ENCODE peak calls at places on chromosomes 16 and 17, in seven cellular contexts. S is RWPE2, G is astrocyte of the spinal cord, Q is tibial artery, W is neural progenitor cell, Z is cardiac fibroblast, J is ascending aorta. I is an unnamed sample.

GRCh38 chr16:28930652-28931051 is 1.1 kb upstream of the CD19 start:
- DNase-seq in W (peak; percentile 88), Z (no peak), J (no peak), Q (no peak), S (no peak), G (no peak), I (no peak)

GRCh38 chr17:11742891-11743290 is 144.6 kb downstream of the DNAH9 start:
- DNase-seq in G (no peak), W (peak; percentile 61), S (no peak), Q (no peak), Z (no peak), J (no peak), I (no peak)

GRCh38 chr16:50276801-50277560 is 10.6 kb downstream of the ADCY7 start:
- DNase-seq in W (no peak), Q (no peak), Z (no peak), J (no peak), S (no peak), G (no peak), I (no peak)

GRCh38 chr17:75340636-75341035 is 51.4 kb upstream of the SLC25A19 start:
- DNase-seq in Q (no peak), G (no peak), W (no peak), J (no peak), S (no peak), Z (no peak), I (no peak)

GRCh38 chr16:74607967-74608356 is 1.0 kb upstream of the GLG1 start:
- DNase-seq in S (no peak), G (peak; percentile 31), Z (no peak), J (no peak), Q (peak; percentile 60), W (peak; percentile 63), I (no peak)

GRCh38 chr17:36773039-36773438 is 164.2 kb upstream of the LHX1 start:
- DNase-seq in J (no peak), Z (no peak), W (no peak), S (no peak), Q (no peak), G (no peak), I (no peak)

GRCh38 chr17:71302721-71303549 is 817.9 kb upstream of the SOX9 start:
- DNase-seq in G (no peak), S (no peak), W (no peak), Q (no peak), Z (no peak), J (no peak), I (no peak)

GRCh38 chr16:53502331-53503269 is at the start of gene AKTIP:
- DNase-seq in S (no peak), Z (peak; percentile 46), G (peak; percentile 37), J (peak; percentile 72), Q (no peak), W (peak; percentile 44), I (peak; percentile 33)

GRCh38 chr16:59758848-59759247 is 1024.7 kb upstream of the GOT2 start:
- DNase-seq in W (no peak), J (no peak), S (no peak), G (no peak), Z (no peak), Q (no peak), I (no peak)

GRCh38 chr17:77253611-77254051 is 112.9 kb downstream of the SEC14L1 start:
- DNase-seq in S (no peak), Z (peak; percentile 39), J (no peak), W (no peak), Q (no peak), G (no peak), I (peak; percentile 24)

GRCh38 chr16:57519796-57520360 is 16.5 kb downstream of the CCDC102A start:
- DNase-seq in Z (peak; percentile 77), S (no peak), W (peak; percentile 86), G (peak; percentile 60), Q (peak; percentile 85), J (peak; percentile 86), I (peak; percentile 75)

GRCh38 chr17:76378548-76379274 is 5.7 kb upstream of the SPHK1 start:
- DNase-seq in W (no peak), Z (no peak), G (no peak), Q (no peak), J (no peak), S (peak; percentile 20), I (no peak)

GRCh38 chr17:8744086-8744781 is 402 bp downstream of the CCDC42 start:
- DNase-seq in S (no peak), J (peak; percentile 69), Z (no peak), G (no peak), W (no peak), Q (no peak), I (no peak)

GRCh38 chr17:323721-324139 is 28.9 kb downstream of the RPH3AL start:
- DNase-seq in S (no peak), G (no peak), W (no peak), J (no peak), Z (no peak), Q (peak; percentile 60), I (no peak)

GRCh38 chr17:64679710-64680216 is 17.7 kb upstream of the SMURF2 start:
- DNase-seq in S (peak; percentile 83), Q (no peak), Z (peak; percentile 81), G (peak; percentile 94), J (peak; percentile 65), W (no peak), I (peak; percentile 94)

GRCh38 chr17:2282297-2282873 is 21.2 kb downstream of the SMG6 start:
- DNase-seq in Q (no peak), S (no peak), J (peak; percentile 67), W (peak; percentile 63), G (peak; percentile 88), Z (peak; percentile 87), I (peak; percentile 88)

GRCh38 chr16:80619824-80620223 is 79.0 kb downstream of the DYNLRB2 start:
- DNase-seq in Z (no peak), Q (no peak), J (no peak), G (no peak), S (no peak), W (no peak), I (no peak)

GRCh38 chr17:3917391-3917931 is 1.2 kb upstream of the P2RX1 start:
- DNase-seq in Z (peak; percentile 80), J (no peak), Q (no peak), W (no peak), S (no peak), G (no peak), I (peak; percentile 57)

GRCh38 chr17:40671282-40671681 is 6.3 kb upstream of the KRT222 start:
- DNase-seq in G (no peak), Z (no peak), J (no peak), Q (no peak), S (no peak), W (no peak), I (no peak)

GRCh38 chr17:57477483-57478357 is 221.4 kb downstream of the MSI2 start:
- DNase-seq in J (no peak), Z (no peak), S (no peak), W (no peak), G (no peak), Q (no peak), I (no peak)

GRCh38 chr17:17179371-17179827 is 26.7 kb downstream of the PLD6 start:
- DNase-seq in S (no peak), Z (no peak), G (no peak), J (no peak), W (no peak), Q (no peak), I (no peak)
- H3K4me3 ChIP-seq in S (no peak overlapping the region), Z (no peak overlapping the region), G (no peak overlapping the region), J (no peak overlapping the region), W (no peak overlapping the region), Q (no peak overlapping the region), I (no peak overlapping the region)

DNA sequence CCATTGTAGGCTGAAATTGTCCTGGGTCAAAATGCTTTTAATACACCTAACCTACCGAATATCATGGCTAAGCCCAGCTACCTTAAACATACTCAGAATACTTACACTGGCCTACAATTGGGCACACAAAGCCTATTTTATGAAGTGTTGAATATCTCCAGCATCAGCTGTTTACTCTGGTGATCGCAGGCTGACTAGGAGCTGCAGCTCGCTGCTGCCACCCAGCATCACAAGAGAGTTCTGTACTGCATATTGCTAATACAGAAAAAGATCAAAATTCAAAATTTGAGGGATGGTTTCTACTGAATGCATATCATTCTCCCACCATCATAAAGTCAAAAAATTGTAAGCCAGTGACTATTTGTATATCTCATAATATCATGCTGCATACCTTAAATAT is 55.3 kb downstream of the ULK2 start:
- DNase-seq in J (no peak), Z (peak; percentile 9), Q (no peak), W (no peak), S (no peak), G (no peak), I (peak; percentile 21)
- TF ChIP-seq CTCF in J (no peak), Z (peak; percentile 28), Q (no peak), W (peak; percentile 43), S (peak; percentile 57), G (peak; percentile 44), I (peak; percentile 43)

GRCh38 chr16:67430504-67431076 is 331 bp upstream of the HSD11B2 start:
- DNase-seq in J (no peak), W (peak; percentile 57), G (no peak), Q (no peak), S (no peak), Z (no peak), I (no peak)

GRCh38 chr16:67431077-67431804 is at the start of gene HSD11B2:
- DNase-seq in G (peak; percentile 17), W (peak; percentile 91), S (no peak), Z (peak; percentile 52), Q (peak; percentile 71), J (no peak), I (peak; percentile 42)

GRCh38 chr16:67431805-67432476 is 1.0 kb downstream of the HSD11B2 start:
- DNase-seq in S (no peak), Z (no peak), G (no peak), W (peak; percentile 44), Q (no peak), J (no peak), I (no peak)

GRCh38 chr16:67433131-67433719 is 2.3 kb downstream of the HSD11B2 start:
- DNase-seq in S (no peak), Z (no peak), J (no peak), G (no peak), Q (no peak), W (no peak), I (no peak)

DNA sequence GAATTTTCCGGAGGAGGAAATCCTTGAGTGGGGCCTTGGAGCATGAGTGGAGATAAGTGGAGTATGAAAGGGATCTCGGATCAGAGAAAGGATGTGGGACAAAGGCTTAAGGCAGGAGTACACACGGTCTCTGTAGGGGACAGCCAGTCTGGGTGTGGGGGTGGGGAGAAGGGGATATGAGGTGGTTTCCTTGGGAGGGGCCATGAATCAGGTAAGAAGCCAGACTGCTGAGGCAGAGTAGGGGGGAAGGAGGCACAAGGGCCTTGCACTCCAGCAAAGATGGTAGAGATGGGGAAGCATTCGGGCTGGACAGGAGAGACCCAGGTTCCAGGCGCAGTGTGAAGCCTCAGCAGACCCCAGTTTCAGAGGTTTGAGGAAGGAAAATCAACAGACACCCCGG is 1.6 kb downstream of the HSD11B2 start:
- DNase-seq in Q (no peak), G (no peak), W (no peak), S (no peak), J (no peak), Z (no peak), I (no peak)
- H3K4me3 ChIP-seq in Q (no peak overlapping the region), G (no peak overlapping the region), W (no peak overlapping the region), S (no peak overlapping the region), J (no peak overlapping the region), Z (no peak overlapping the region), I (no peak overlapping the region)

DNA sequence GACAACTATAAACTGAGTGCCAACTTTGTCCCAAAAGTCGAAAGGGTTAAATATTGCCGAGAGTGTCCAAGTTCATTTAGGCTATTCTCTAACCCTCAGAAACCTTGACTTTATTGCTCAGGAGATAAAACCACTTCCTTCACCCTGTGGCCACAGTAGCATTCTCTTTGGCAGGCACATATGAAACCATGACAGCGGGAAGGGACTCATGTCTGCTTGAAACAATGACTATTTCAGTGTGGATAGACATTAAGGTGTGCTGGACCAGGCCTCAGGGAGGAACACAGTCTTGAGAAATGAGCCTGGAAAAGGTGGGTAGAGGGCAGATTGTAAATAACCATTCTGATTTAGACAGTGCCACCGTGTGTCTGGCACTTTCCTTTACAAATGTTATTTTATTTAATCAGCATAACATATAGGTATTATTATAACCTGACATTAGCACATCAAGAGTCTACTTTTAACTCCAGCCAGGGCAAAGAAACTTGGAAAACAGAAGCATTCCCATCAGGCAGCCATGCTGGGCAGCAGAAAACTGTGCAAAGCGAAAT is 212.6 kb upstream of the ELAC2 start:
- DNase-seq in Z (no peak), W (no peak), Q (no peak), G (no peak), J (no peak), S (no peak), I (no peak)
- TF ChIP-seq CTCF in Z (no peak), W (no peak), Q (no peak), G (no peak), J (no peak), S (no peak), I (no peak)

I was measured in fibroblast of pulmonary artery.